ENCODE peak calls at places on chromosomes 11 and 22, in four cellular contexts. V is body of pancreas; X is RWPE1; T is effector CD4-positive, alpha-beta T cell. G is an unnamed sample.

GRCh38 chr22:46619830-46620501 is at the start of gene GRAMD4:
- DNase-seq in V (no peak), X (no peak), T (no peak), G (no peak)

GRCh38 chr11:82547163-82547560 is 186.5 kb downstream of the FAM181B start:
- DNase-seq in V (no peak), X (no peak), T (no peak), G (no peak)

GRCh38 chr11:44088377-44088776 is 7.1 kb upstream of the EXT2 start:
- DNase-seq in V (no peak), X (no peak), T (no peak), G (no peak)

GRCh38 chr22:36304429-36304828 is 51.5 kb downstream of the APOL1 start:
- DNase-seq in V (no peak), X (no peak), T (no peak), G (no peak)

GRCh38 chr11:38046571-38047135 is 1448.6 kb upstream of the RAG2 start:
- DNase-seq in V (no peak), X (no peak), T (no peak), G (no peak)

GRCh38 chr11:30860970-30861369 is 274.8 kb upstream of the MPPED2 start:
- DNase-seq in V (no peak), X (no peak), T (no peak), G (no peak)

GRCh38 chr22:44172370-44173108 is 8.2 kb upstream of the PARVG start:
- DNase-seq in V (peak), X (no peak), T (no peak), G (peak)

GRCh38 chr22:21629262-21630149 is at the start of gene YDJC:
- DNase-seq in V (peak), X (peak), T (peak), G (peak)

GRCh38 chr22:38464992-38465672 is 2.8 kb upstream of the KDELR3 start:
- DNase-seq in V (no peak), X (no peak), T (no peak), G (no peak)

GRCh38 chr11:112388496-112388895 is 127.8 kb upstream of the PLET1 start:
- DNase-seq in V (no peak), X (no peak), T (no peak), G (no peak)

GRCh38 chr11:106072804-106073203 is 4.3 kb downstream of the KBTBD3 start:
- DNase-seq in V (no peak), X (no peak), T (no peak), G (no peak)

GRCh38 chr11:12066799-12067508 is 43.4 kb upstream of the MICAL2 start:
- DNase-seq in V (peak), X (no peak), T (no peak), G (peak)

GRCh38 chr11:118605116-118605867 is 2.1 kb upstream of the PHLDB1 start:
- DNase-seq in V (peak), X (no peak), T (no peak), G (peak)

GRCh38 chr22:21641417-21641794 is 696 bp upstream of the SDF2L1 start:
- DNase-seq in V (peak), X (no peak), T (no peak), G (no peak)

GRCh38 chr11:18697581-18697980 is 998 bp upstream of the TMEM86A start:
- DNase-seq in V (no peak), X (no peak), T (no peak), G (no peak)

GRCh38 chr11:124114942-124115781 is at the start of gene VWA5A:
- DNase-seq in V (peak), X (peak), T (peak), G (peak)

GRCh38 chr11:57641011-57641410 is 8.7 kb downstream of the YPEL4 start:
- DNase-seq in V (no peak), X (no peak), T (no peak), G (no peak)

GRCh38 chr11:45332486-45332934 is 46.4 kb upstream of the SYT13 start:
- DNase-seq in V (peak), X (peak), T (no peak), G (no peak)